ENCODE peak calls at places on chromosome 1, in six cellular contexts. S is ovary, U is NCI-H1105, W is NCI-H1417 treated with DMSO at 0.1 percent for 48 hours, A is putamen, J is mucosa of descending colon. P is an unnamed sample.

GRCh38 chr1:48920741-48921330 is 144.1 kb upstream of the BEND5 start:
- DNase-seq in A (peak), S (no peak), J (no peak), U (no peak), W (peak), P (no peak)

GRCh38 chr1:68120136-68120791 is 69.8 kb upstream of the DIRAS3 start:
- DNase-seq in U (peak), A (peak), J (no peak), W (no peak), S (peak), P (peak)

GRCh38 chr1:233868461-233868860 is 36.0 kb upstream of the SLC35F3 start:
- DNase-seq in J (no peak), A (no peak), U (no peak), S (no peak), W (no peak), P (no peak)

GRCh38 chr1:89274431-89274857 is 1.8 kb upstream of the GBP5 start:
- DNase-seq in A (no peak), J (no peak), W (no peak), S (peak), U (no peak), P (peak)

GRCh38 chr1:36735939-36736730 is 253.4 kb upstream of the CSF3R start:
- DNase-seq in W (no peak), S (no peak), U (no peak), J (no peak), A (peak), P (no peak)

GRCh38 chr1:239263821-239264220 is 122.5 kb upstream of the CHRM3 start:
- DNase-seq in A (no peak), S (no peak), J (no peak), U (no peak), W (no peak), P (no peak)

GRCh38 chr1:25854554-25854953 is 4.7 kb downstream of the AUNIP start:
- DNase-seq in A (no peak), U (no peak), W (no peak), S (no peak), J (no peak), P (no peak)

GRCh38 chr1:43270421-43271095 is 775 bp downstream of the TMEM125 start:
- DNase-seq in A (no peak), S (peak), U (peak), W (no peak), J (peak), P (peak)

GRCh38 chr1:39735731-39736130 is 3.0 kb upstream of the PPIE start:
- DNase-seq in S (no peak), W (no peak), J (no peak), A (no peak), U (no peak), P (no peak)

P was measured in GM03348.